ENCODE peak calls at places on chromosomes 16 and 17, in eight cellular contexts. J is NCI-H1417, R is ovary, H is midbrain, G is activated gamma-delta T cell, O is HuH-7.5, B is left colon, S is coronary artery. P is an unnamed sample.

GRCh38 chr17:74296548-74296936 is 22.5 kb downstream of the DNAI2 start:
- DNase-seq in J (peak), R (peak), H (peak), G (no peak), O (peak), B (peak), S (no peak), P (peak)

GRCh38 chr17:39903158-39903884 is 15.1 kb downstream of the GSDMB start:
- DNase-seq in J (no peak), R (no peak), H (no peak), G (no peak), O (no peak), B (no peak), S (no peak), P (no peak)

GRCh38 chr17:37585066-37585465 is 24.2 kb downstream of the SYNRG start:
- DNase-seq in J (no peak), R (no peak), H (no peak), G (no peak), O (no peak), B (no peak), S (no peak), P (no peak)

GRCh38 chr16:2033057-2033911 is 6.6 kb downstream of the NHERF2 start:
- DNase-seq in J (no peak), R (no peak), H (peak), G (no peak), O (no peak), B (peak), S (peak), P (no peak)

GRCh38 chr17:79633937-79634813 is 23.3 kb upstream of the RBFOX3 start:
- DNase-seq in J (no peak), R (peak), H (no peak), G (no peak), O (no peak), B (no peak), S (peak), P (peak)

GRCh38 chr17:38885728-38886642 is 16.1 kb downstream of the LASP1 start:
- DNase-seq in J (no peak), R (no peak), H (peak), G (no peak), O (no peak), B (no peak), S (no peak), P (no peak)

GRCh38 chr16:54204756-54205155 is 81.8 kb downstream of the IRX3 start:
- DNase-seq in J (no peak), R (no peak), H (peak), G (no peak), O (no peak), B (no peak), S (no peak), P (no peak)

GRCh38 chr16:31201511-31202401 is 804 bp downstream of the PYCARD start:
- DNase-seq in J (no peak), R (peak), H (peak), G (no peak), O (no peak), B (peak), S (no peak), P (no peak)

GRCh38 chr17:82350182-82351030 is 8.6 kb upstream of the TEX19 start:
- DNase-seq in J (no peak), R (no peak), H (no peak), G (no peak), O (no peak), B (peak), S (no peak), P (no peak)

GRCh38 chr16:2773188-2773968 is 3.7 kb downstream of the ELOB start:
- DNase-seq in J (no peak), R (no peak), H (no peak), G (no peak), O (no peak), B (no peak), S (no peak), P (no peak)

GRCh38 chr17:77264617-77265230 is 124.0 kb downstream of the SEC14L1 start:
- DNase-seq in J (peak), R (no peak), H (no peak), G (no peak), O (no peak), B (no peak), S (no peak), P (no peak)

GRCh38 chr16:84505249-84506156 is 1.0 kb upstream of the MEAK7 start:
- DNase-seq in J (no peak), R (no peak), H (no peak), G (no peak), O (no peak), B (no peak), S (no peak), P (no peak)

GRCh38 chr17:79902146-79902791 is 63.0 kb upstream of the CBX4 start:
- DNase-seq in J (no peak), R (no peak), H (no peak), G (no peak), O (no peak), B (no peak), S (no peak), P (no peak)

GRCh38 chr16:12452549-12452948 is 351.1 kb downstream of the CPPED1 start:
- DNase-seq in J (no peak), R (no peak), H (no peak), G (no peak), O (no peak), B (no peak), S (no peak), P (no peak)

GRCh38 chr17:51374220-51374619 is 113.9 kb downstream of the UTP18 start:
- DNase-seq in J (no peak), R (no peak), H (no peak), G (no peak), O (no peak), B (no peak), S (no peak), P (no peak)

GRCh38 chr16:75054556-75054947 is 55.7 kb downstream of the ZNRF1 start:
- DNase-seq in J (no peak), R (no peak), H (no peak), G (no peak), O (no peak), B (no peak), S (no peak), P (no peak)

GRCh38 chr16:685967-686366 is 1.8 kb upstream of the JMJD8 start:
- DNase-seq in J (peak), R (peak), H (no peak), G (no peak), O (no peak), B (peak), S (no peak), P (peak)

GRCh38 chr17:62587554-62587953 is 39.9 kb upstream of the MRC2 start:
- DNase-seq in J (peak), R (no peak), H (no peak), G (no peak), O (no peak), B (no peak), S (no peak), P (no peak)

GRCh38 chr17:39621523-39622379 is 5.0 kb upstream of the PPP1R1B start:
- DNase-seq in J (peak), R (peak), H (peak), G (peak), O (peak), B (peak), S (peak), P (peak)

GRCh38 chr16:55725055-55725777 is 69.4 kb downstream of the SLC6A2 start:
- DNase-seq in J (no peak), R (no peak), H (no peak), G (no peak), O (no peak), B (no peak), S (peak), P (no peak)